ENCODE peak calls at places on chromosomes 13 and 19, in ten cellular contexts. D is colonic mucosa; I is HL-60; H is CD8-positive, alpha-beta T cell; F is heart right ventricle; Y is IMR-90; O is fibroblast of mammary gland; E is mucosa of descending colon; G is cardiac fibroblast; U is neuronal stem cell. B is an unnamed sample.
A peak's percentile ranks its signal among the peaks of the same experiment; 100 is the strongest.

GRCh38 chr13:50126378-50127016 is 111.3 kb downstream of the KCNRG start:
- DNase-seq in F (no peak), G (peak; percentile 56), U (peak; percentile 32), I (peak; percentile 51), Y (peak; percentile 58), D (peak; percentile 46), H (no peak), E (peak; percentile 29), O (peak; percentile 41), B (no peak)

GRCh38 chr13:54029226-54029625 is 1000.6 kb downstream of the OLFM4 start:
- DNase-seq in U (peak; percentile 2), Y (no peak), H (no peak), I (peak; percentile 94), D (no peak), E (no peak), O (no peak), F (no peak), G (no peak), B (no peak)

GRCh38 chr13:45861352-45861751 is 9.8 kb upstream of the SIAH3 start:
- DNase-seq in G (no peak), F (no peak), U (no peak), D (no peak), Y (peak; percentile 18), H (no peak), E (no peak), I (no peak), O (peak; percentile 18), B (no peak)

GRCh38 chr13:97329331-97329730 is 104.6 kb upstream of the RAP2A start:
- DNase-seq in F (no peak), U (no peak), O (no peak), Y (peak; percentile 44), G (peak; percentile 61), I (no peak), E (no peak), H (no peak), D (no peak), B (no peak)

GRCh38 chr13:44932171-44932849 is 57.0 kb downstream of the NUFIP1 start:
- DNase-seq in I (no peak), G (no peak), Y (peak; percentile 72), D (no peak), U (no peak), F (no peak), O (peak; percentile 50), H (no peak), E (no peak), B (no peak)

GRCh38 chr13:74316531-74316930 is 182.3 kb upstream of the KLF12 start:
- DNase-seq in U (no peak), F (no peak), I (no peak), Y (peak; percentile 1), H (no peak), E (no peak), O (no peak), D (no peak), G (no peak), B (no peak)

GRCh38 chr19:10544242-10544752 is 593 bp downstream of the ATG4D start:
- DNase-seq in I (no peak), D (peak; percentile 83), O (no peak), F (no peak), H (peak; percentile 53), E (peak; percentile 89), Y (no peak), U (no peak), G (no peak), B (no peak)

GRCh38 chr19:15540435-15540834 is 32.1 kb downstream of the CYP4F22 start:
- DNase-seq in H (no peak), O (no peak), Y (no peak), G (no peak), U (no peak), F (no peak), E (no peak), I (no peak), D (no peak), B (no peak)

DNA sequence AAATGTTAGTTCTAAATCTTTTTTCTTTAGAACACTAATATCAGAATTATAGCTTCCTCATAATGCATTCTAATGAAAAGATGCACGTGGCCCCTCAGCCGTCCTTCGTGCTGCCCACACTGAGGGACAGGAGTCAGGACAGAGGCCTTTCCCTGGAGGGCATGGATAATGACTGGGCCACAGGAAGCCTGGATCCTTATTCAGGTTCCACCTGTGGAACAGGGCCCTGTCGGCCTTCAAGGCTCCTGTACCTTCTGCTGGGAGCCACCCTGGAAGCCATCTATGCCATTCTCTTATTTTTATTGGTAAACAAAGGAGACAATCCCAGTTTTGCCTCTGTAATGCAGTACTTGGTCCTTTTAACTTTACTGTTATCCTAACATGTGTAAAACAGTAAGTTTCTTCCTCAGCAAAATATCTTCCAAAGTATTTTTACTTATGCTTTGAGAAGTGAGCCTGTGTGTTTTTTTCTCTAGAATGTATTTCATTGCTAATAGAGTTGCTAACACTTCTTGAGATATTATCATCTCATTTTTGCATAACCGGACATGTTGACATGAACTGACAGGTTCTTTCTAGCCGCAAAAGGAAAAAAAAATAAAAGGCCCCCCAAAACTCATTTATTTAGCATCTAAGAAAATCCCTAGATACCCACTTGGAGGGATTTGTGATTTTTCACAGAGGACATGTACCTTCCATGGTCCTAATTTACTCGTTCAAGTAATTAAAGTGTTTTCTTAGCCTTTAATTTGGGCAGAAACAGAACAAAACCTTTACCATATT is 6.0 kb downstream of the GPR183 start:
- DNase-seq in F (no peak), O (no peak), U (no peak), D (no peak), E (no peak), I (no peak), G (no peak), Y (no peak), H (no peak), B (no peak)
- H3K4me3 ChIP-seq in F (no peak overlapping the region), O (no peak overlapping the region), U (no peak overlapping the region), D (no peak overlapping the region), E (no peak overlapping the region), I (no peak overlapping the region), G (no peak overlapping the region), Y (no peak overlapping the region), H (no peak overlapping the region), B (no peak overlapping the region)

GRCh38 chr19:12946092-12946845 is 607 bp downstream of the RAD23A start:
- DNase-seq in D (peak; percentile 72), F (peak; percentile 68), O (peak; percentile 80), U (peak; percentile 73), Y (peak; percentile 80), G (peak; percentile 87), H (no peak), I (no peak), E (peak; percentile 75), B (no peak)

GRCh38 chr19:12943437-12944044 is 2.1 kb upstream of the RAD23A start:
- DNase-seq in I (no peak), G (no peak), D (no peak), F (no peak), Y (no peak), H (no peak), E (no peak), U (no peak), O (no peak), B (no peak)

GRCh38 chr19:12940897-12941296 is 2.5 kb downstream of the CALR start:
- DNase-seq in I (no peak), D (no peak), H (no peak), Y (no peak), O (no peak), F (no peak), U (no peak), E (no peak), G (no peak), B (no peak)

GRCh38 chr19:12945479-12946091 is at the start of gene RAD23A:
- DNase-seq in F (peak; percentile 99), I (peak; percentile 97), H (peak; percentile 99), Y (peak; percentile 98), D (peak; percentile 97), E (peak; percentile 99), O (peak; percentile 98), G (peak; percentile 99), U (peak; percentile 99), B (peak; percentile 93)

DNA sequence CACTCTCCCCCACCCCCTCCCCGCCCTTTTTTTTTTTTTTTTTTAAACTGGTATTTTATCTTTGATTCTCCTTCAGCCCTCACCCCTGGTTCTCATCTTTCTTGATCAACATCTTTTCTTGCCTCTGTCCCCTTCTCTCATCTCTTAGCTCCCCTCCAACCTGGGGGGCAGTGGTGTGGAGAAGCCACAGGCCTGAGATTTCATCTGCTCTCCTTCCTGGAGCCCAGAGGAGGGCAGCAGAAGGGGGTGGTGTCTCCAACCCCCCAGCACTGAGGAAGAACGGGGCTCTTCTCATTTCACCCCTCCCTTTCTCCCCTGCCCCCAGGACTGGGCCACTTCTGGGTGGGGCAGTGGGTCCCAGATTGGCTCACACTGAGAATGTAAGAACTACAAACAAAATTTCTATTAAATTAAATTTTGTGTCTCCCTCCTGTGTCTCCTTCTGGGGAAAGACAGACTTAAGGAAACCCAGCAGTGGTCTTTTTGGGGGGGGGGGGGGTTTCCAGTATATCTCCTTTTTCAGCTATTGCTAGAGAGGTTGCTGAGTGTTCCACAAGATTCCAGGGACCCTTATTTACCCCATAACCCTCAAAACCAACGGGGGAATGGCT is 1.5 kb upstream of the RAD23A start:
- DNase-seq in G (no peak), F (no peak), I (no peak), Y (no peak), H (no peak), O (no peak), U (no peak), E (no peak), D (no peak), B (no peak)
- H3K4me3 ChIP-seq in G (no peak overlapping the region), F (no peak overlapping the region), I (peak overlapping the region; percentile 2), Y (no peak overlapping the region), H (no peak overlapping the region), O (no peak overlapping the region), U (no peak overlapping the region), E (no peak overlapping the region), D (no peak overlapping the region), B (no peak overlapping the region)

GRCh38 chr19:4911314-4911713 is 2.0 kb downstream of the UHRF1 start:
- DNase-seq in F (no peak), G (no peak), O (no peak), E (no peak), H (no peak), Y (peak; percentile 25), D (no peak), I (no peak), U (no peak), B (no peak)
- H3K4me3 ChIP-seq in F (peak overlapping the region; percentile 69), G (peak overlapping the region; percentile 66), O (peak overlapping the region; percentile 68), E (no peak overlapping the region), H (peak overlapping the region; percentile 44), Y (peak overlapping the region; percentile 13), D (peak overlapping the region; percentile 3), I (peak overlapping the region; percentile 72), U (peak overlapping the region; percentile 77), B (peak overlapping the region; percentile 71)

DNA sequence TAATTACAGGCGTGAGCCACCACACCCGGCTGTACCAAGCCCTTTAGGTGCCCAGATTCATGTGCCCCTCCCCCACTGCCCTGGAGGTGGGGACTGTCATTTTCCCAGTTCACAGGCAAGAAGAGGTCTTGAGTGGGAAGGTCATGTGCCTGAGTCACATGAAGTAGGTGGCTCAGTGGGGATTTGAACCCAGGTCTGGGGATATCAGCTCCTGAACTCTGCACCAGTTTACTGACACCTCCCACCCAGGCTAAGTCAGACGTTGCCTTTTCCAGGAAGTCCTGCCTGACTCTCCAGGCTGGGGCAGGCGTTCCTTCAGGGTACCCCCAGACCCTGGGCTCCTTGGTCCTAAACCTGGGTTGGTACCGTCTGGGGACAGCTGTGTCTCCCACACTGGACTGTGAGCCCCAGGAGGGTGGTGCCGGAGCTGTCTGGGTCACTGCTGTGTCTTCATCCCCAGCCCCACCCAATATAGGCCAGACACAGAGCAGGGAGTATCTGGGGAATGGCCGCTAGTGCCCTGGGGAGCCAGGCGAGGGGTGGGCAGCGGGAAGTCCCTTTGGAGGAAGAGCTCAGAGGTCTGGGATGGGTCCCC is 8.6 kb downstream of the VASP start:
- DNase-seq in O (no peak), Y (no peak), F (no peak), E (peak; percentile 80), U (no peak), H (no peak), G (no peak), D (peak; percentile 76), I (no peak), B (no peak)
- H3K4me3 ChIP-seq in O (no peak overlapping the region), Y (no peak overlapping the region), F (no peak overlapping the region), E (no peak overlapping the region), U (no peak overlapping the region), H (no peak overlapping the region), G (no peak overlapping the region), D (no peak overlapping the region), I (no peak overlapping the region), B (no peak overlapping the region)